ENCODE peak calls at places on chromosomes 6 and 20, in four cellular contexts. P is HCT116, T is SK-N-SH, G is K562. C is an unnamed sample.

GRCh38 chr6:169943521-169944337 is 192.3 kb downstream of the ERMARD start:
- DNase-seq in P (no peak), T (no peak), G (no peak), C (no peak)

GRCh38 chr6:125094563-125094962 is 59.0 kb upstream of the TPD52L1 start:
- DNase-seq in P (no peak), G (no peak), T (no peak), C (no peak)

GRCh38 chr20:835220-836045 is 1.9 kb downstream of the FAM110A start:
- DNase-seq in P (no peak), G (no peak), T (no peak), C (no peak)

GRCh38 chr6:144214029-144214428 is 63.7 kb downstream of the STX11 start:
- DNase-seq in T (no peak), G (no peak), P (no peak), C (no peak)

GRCh38 chr6:150547511-150548222 is 52.0 kb upstream of the PLEKHG1 start:
- DNase-seq in T (no peak), P (no peak), G (no peak), C (peak)

GRCh38 chr20:46715292-46715756 is 5.9 kb downstream of the SLC2A10 start:
- DNase-seq in T (no peak), P (no peak), G (no peak), C (no peak)

GRCh38 chr6:109340811-109341210 is 41.5 kb downstream of the CD164 start:
- DNase-seq in G (no peak), T (no peak), P (no peak), C (no peak)

GRCh38 chr6:110589865-110590513 is 113.6 kb upstream of the SLC22A16 start:
- DNase-seq in G (no peak), P (no peak), T (no peak), C (no peak)

GRCh38 chr20:28562510-28562898 is 2695.0 kb upstream of the DEFB115 start:
- DNase-seq in G (peak), P (no peak), T (no peak), C (no peak)

GRCh38 chr6:138161118-138161433 is 663 bp upstream of the ARFGEF3 start:
- DNase-seq in T (no peak), G (no peak), P (no peak), C (no peak)

GRCh38 chr6:33566182-33567084 is 13.6 kb downstream of the BAK1 start:
- DNase-seq in G (peak), T (no peak), P (no peak), C (no peak)

GRCh38 chr6:170177383-170178265 is 113.3 kb downstream of the DLL1 start:
- DNase-seq in G (no peak), T (peak), P (no peak), C (no peak)

GRCh38 chr6:133041020-133041419 is 200.1 kb upstream of the EYA4 start:
- DNase-seq in T (peak), G (peak), P (no peak), C (no peak)

GRCh38 chr20:61127311-61128044 is 124.6 kb upstream of the CDH4 start:
- DNase-seq in T (no peak), P (no peak), G (no peak), C (no peak)

GRCh38 chr6:54878705-54879104 is 32.1 kb downstream of the FAM83B start:
- DNase-seq in T (no peak), P (no peak), G (no peak), C (peak)

GRCh38 chr6:22653980-22654610 is 84.7 kb downstream of the HDGFL1 start:
- DNase-seq in T (no peak), G (no peak), P (no peak), C (peak)

GRCh38 chr20:16212790-16213189 is 360.5 kb downstream of the KIF16B start:
- DNase-seq in G (no peak), P (no peak), T (no peak), C (no peak)

GRCh38 chr6:33692760-33693158 is 18.7 kb downstream of the UQCC2 start:
- DNase-seq in T (no peak), P (no peak), G (no peak), C (no peak)

GRCh38 chr6:13813621-13814175 is 659 bp downstream of the MCUR1 start:
- DNase-seq in P (peak), T (peak), G (peak), C (peak)

GRCh38 chr6:154591220-154591619 is 80.7 kb upstream of the CNKSR3 start:
- DNase-seq in P (no peak), G (no peak), T (no peak), C (no peak)

GRCh38 chr20:37229300-37229699 is 32.3 kb downstream of the GHRH start:
- DNase-seq in P (no peak), G (no peak), T (no peak), C (no peak)

GRCh38 chr6:142313284-142313683 is 11.5 kb downstream of the ADGRG6 start:
- DNase-seq in T (no peak), G (no peak), P (no peak), C (no peak)

GRCh38 chr6:119614138-119614537 is 264.6 kb upstream of the MAN1A1 start:
- DNase-seq in T (no peak), G (no peak), P (no peak), C (no peak)

GRCh38 chr6:119610265-119610664 is 260.7 kb upstream of the MAN1A1 start:
- DNase-seq in P (no peak), G (no peak), T (no peak), C (no peak)

GRCh38 chr6:119612176-119612870 is 262.8 kb upstream of the MAN1A1 start:
- DNase-seq in P (no peak), T (no peak), G (no peak), C (peak)

GRCh38 chr6:119609865-119610264 is 260.3 kb upstream of the MAN1A1 start:
- DNase-seq in G (no peak), P (no peak), T (no peak), C (no peak)

DNA sequence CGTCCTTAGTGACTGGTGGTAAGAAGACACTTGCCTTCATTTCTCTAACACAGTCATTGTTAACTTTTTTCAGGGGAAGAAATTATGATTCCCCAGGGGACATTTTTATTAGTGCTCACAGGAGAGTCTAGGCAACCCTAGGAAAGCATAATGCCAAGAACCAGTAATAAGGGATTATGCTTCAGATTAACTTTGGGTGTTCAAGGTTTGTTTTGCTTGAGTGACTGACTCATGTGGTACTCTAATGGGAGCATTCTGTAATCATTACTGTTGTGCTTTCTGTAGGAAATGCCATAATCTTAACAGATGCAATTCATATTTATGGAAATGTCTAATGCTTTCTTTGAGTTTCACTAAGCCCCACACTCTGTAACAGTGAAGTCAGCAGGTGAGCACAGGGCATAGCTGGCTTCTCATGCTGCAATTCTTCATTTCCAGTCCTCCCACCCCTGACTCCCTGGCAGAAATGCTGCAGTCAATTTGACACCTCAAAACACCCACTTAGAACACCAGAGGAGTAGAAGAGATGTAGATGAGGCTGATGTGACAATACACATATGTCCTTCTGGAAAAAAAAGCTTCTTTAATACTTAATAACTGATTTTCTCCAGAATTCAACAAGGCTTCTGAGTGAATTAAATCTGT is 263.4 kb upstream of the MAN1A1 start:
- DNase-seq in T (no peak), G (no peak), P (no peak), C (no peak)
- TF ChIP-seq ELF1 in T (no peak), G (no peak), P (no peak), C (no peak)

DNA sequence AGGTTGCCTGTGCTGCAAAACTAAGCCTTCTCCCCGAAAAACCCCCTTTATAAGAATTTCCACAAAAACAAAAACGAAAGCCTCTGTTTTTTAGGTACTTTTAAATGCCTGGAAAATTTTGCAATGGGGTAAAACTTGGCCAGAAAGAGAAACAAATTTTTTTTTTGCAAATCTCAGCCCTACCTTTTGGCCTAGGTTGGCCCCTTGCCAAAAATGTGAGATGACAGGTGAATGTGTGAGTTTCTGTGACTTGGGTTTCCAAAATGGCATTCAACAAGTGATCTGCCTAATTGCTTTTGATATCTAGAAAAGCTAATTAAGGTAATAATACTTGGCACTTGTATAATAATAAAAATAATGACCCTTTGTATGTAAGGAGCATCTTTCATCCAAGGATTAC is 48.4 kb downstream of the MAFB start:
- DNase-seq in T (no peak), G (no peak), P (no peak), C (no peak)
- TF ChIP-seq ELF1 in T (no peak), G (no peak), P (no peak), C (no peak)

DNA sequence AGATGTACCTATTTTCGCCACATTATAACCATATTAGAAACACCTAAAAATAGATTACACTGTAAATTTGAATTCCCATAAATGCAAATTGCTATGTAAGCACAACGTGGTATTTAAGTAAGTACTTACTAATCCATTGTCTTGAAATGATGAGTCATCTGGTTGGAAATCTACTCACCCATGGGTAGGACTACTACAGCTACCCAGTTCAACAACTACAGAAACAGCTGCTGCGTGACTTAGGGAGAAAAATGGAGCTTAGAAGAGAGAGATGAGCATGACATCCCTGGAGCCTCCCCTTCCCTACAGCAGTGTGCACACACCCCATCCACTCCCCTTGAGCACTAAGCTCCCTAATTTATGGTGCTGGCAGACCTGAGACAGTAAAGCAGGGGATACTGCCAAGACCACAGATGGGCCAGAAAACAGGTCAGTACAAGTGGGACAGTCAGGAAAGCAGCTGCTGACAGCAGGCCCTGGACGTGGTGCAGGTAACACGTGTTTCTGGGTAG is 26.9 kb downstream of the RRAGD start:
- DNase-seq in G (no peak), T (no peak), P (no peak), C (no peak)
- TF ChIP-seq ELF1 in G (no peak), T (no peak), P (no peak), C (no peak)

GRCh38 chr20:32458061-32458836 is 100.1 kb downstream of the ASXL1 start:
- DNase-seq in T (peak), P (no peak), G (no peak), C (no peak)

GRCh38 chr20:32455901-32456701 is 98.0 kb downstream of the ASXL1 start:
- DNase-seq in P (no peak), T (no peak), G (no peak), C (no peak)

GRCh38 chr20:32455171-32455900 is 97.2 kb downstream of the ASXL1 start:
- DNase-seq in P (no peak), G (no peak), T (no peak), C (no peak)

GRCh38 chr20:32457476-32457986 is 99.4 kb downstream of the ASXL1 start:
- DNase-seq in T (peak), G (peak), P (no peak), C (no peak)

DNA sequence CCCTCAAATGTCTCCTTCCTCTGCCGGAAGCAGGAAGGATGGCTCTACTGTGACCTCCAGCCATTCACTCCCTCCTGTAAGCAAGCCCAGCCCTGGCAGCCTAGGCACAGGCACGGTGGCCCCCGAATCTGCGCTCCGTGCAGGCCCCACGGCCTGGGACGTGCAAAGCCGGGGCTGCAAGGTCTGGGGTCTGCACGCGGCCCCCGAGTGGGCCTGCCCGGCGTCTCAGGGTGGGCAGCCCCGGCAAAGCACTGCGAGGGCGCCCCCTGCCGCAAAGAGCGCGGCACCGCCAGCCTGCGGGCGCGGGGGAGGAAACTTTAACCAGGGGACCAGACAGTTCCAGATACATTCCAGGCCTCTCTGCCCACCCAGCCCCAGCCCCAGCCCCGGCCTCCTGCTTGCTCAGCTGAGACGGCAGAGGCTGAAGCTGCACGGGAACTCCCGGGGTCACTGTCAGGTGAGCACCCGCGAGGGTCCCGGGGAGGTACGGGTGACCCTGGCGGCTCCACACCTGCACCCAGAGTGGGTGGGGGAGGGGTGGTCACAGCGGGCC is 98.8 kb downstream of the ASXL1 start:
- DNase-seq in P (no peak), T (peak), G (no peak), C (no peak)
- TF ChIP-seq ELF1 in P (no peak), T (no peak), G (no peak), C (no peak)

GRCh38 chr6:105321207-105321606 is 81.7 kb downstream of the PREP start:
- DNase-seq in T (no peak), P (no peak), G (no peak), C (no peak)
- TF ChIP-seq ELF1 in T (no peak), P (no peak), G (no peak), C (no peak)

GRCh38 chr6:72553531-72554202 is 68.2 kb upstream of the KCNQ5 start:
- DNase-seq in G (peak), T (no peak), P (no peak), C (no peak)

GRCh38 chr6:72554203-72554564 is 67.7 kb upstream of the KCNQ5 start:
- DNase-seq in P (no peak), T (no peak), G (no peak), C (no peak)

GRCh38 chr6:72552938-72553337 is 68.9 kb upstream of the KCNQ5 start:
- DNase-seq in P (no peak), G (no peak), T (no peak), C (no peak)

GRCh38 chr6:72551470-72551869 is 70.4 kb upstream of the KCNQ5 start:
- DNase-seq in T (no peak), P (no peak), G (no peak), C (no peak)

GRCh38 chr6:72554761-72555221 is 67.1 kb upstream of the KCNQ5 start:
- DNase-seq in P (no peak), G (no peak), T (no peak), C (no peak)
- TF ChIP-seq ELF1 in P (no peak), G (no peak), T (no peak), C (no peak)

GRCh38 chr6:1176595-1176994 is 135.3 kb upstream of the FOXQ1 start:
- DNase-seq in G (no peak), T (no peak), P (no peak), C (no peak)
- TF ChIP-seq ELF1 in G (no peak), T (no peak), P (no peak), C (no peak)

GRCh38 chr6:141103246-141103645 is 1029.5 kb upstream of the GJE1 start:
- DNase-seq in P (peak), T (no peak), G (no peak), C (no peak)
- TF ChIP-seq ELF1 in P (no peak), T (no peak), G (no peak), C (no peak)

GRCh38 chr20:2418388-2418787 is 37.7 kb downstream of the TGM6 start:
- DNase-seq in G (no peak), T (no peak), P (no peak), C (no peak)

GRCh38 chr20:2420510-2420909 is 39.8 kb downstream of the TGM6 start:
- DNase-seq in G (no peak), T (no peak), P (no peak), C (no peak)

GRCh38 chr20:2417142-2417541 is 36.4 kb downstream of the TGM6 start:
- DNase-seq in T (no peak), P (no peak), G (no peak), C (no peak)

GRCh38 chr20:2421247-2421646 is 40.5 kb downstream of the TGM6 start:
- DNase-seq in G (no peak), P (peak), T (no peak), C (no peak)
- TF ChIP-seq ELF1 in G (no peak), P (no peak), T (no peak), C (no peak)

C was measured in HepG2.